ENCODE peak calls at places on chromosomes 3 and 15, in five cellular contexts. I is foreskin keratinocyte, X is HFF-Myc, K is AG04449, S is OCI-LY7. D is an unnamed sample.

GRCh38 chr3:194872669-194872977 is 186.9 kb downstream of the FAM43A start:
- DNase-seq in S (no peak), I (peak), X (no peak), K (peak), D (no peak)

GRCh38 chr3:58350627-58351013 is 17.9 kb downstream of the PXK start:
- DNase-seq in I (no peak), X (no peak), S (no peak), K (no peak), D (no peak)

GRCh38 chr15:95394186-95395067 is 936.1 kb upstream of the NR2F2 start:
- DNase-seq in K (no peak), I (no peak), S (no peak), X (no peak), D (no peak)

GRCh38 chr15:55917881-55918296 is 75.5 kb downstream of the NEDD4 start:
- DNase-seq in S (peak), K (peak), I (peak), X (peak), D (peak)

GRCh38 chr3:14274999-14275961 is 96.7 kb downstream of the LSM3 start:
- DNase-seq in X (no peak), K (no peak), I (no peak), S (peak), D (no peak)

GRCh38 chr3:42702066-42702951 is at the start of gene HHATL:
- DNase-seq in K (no peak), I (no peak), S (no peak), X (no peak), D (no peak)

GRCh38 chr3:188649521-188649920 is 495.6 kb downstream of the LPP start:
- DNase-seq in S (no peak), I (no peak), X (no peak), K (no peak), D (no peak)

GRCh38 chr3:54426431-54426830 is 304.1 kb downstream of the CACNA2D3 start:
- DNase-seq in X (no peak), K (no peak), S (no peak), I (no peak), D (no peak)

GRCh38 chr3:153572654-153573053 is 410.6 kb downstream of the RAP2B start:
- DNase-seq in X (no peak), K (no peak), S (no peak), I (no peak), D (no peak)

GRCh38 chr3:56484525-56485024 is 16.3 kb upstream of the ERC2 start:
- DNase-seq in K (no peak), X (no peak), S (no peak), I (no peak), D (no peak)

GRCh38 chr15:77454265-77454664 is 33.6 kb downstream of the HMG20A start:
- DNase-seq in S (no peak), I (no peak), X (no peak), K (no peak), D (no peak)

GRCh38 chr15:85515212-85515611 is 134.8 kb downstream of the AKAP13 start:
- DNase-seq in X (no peak), S (no peak), I (no peak), K (no peak), D (no peak)

GRCh38 chr3:64743166-64743565 is 55.4 kb upstream of the ADAMTS9 start:
- DNase-seq in I (no peak), K (no peak), X (no peak), S (no peak), D (no peak)

GRCh38 chr3:171781711-171782127 is 28.6 kb downstream of the PLD1 start:
- DNase-seq in K (peak), I (no peak), S (no peak), X (no peak), D (no peak)

GRCh38 chr3:136547293-136547692 is 204.9 kb downstream of the STAG1 start:
- DNase-seq in X (no peak), I (no peak), K (no peak), S (no peak), D (no peak)

DNA sequence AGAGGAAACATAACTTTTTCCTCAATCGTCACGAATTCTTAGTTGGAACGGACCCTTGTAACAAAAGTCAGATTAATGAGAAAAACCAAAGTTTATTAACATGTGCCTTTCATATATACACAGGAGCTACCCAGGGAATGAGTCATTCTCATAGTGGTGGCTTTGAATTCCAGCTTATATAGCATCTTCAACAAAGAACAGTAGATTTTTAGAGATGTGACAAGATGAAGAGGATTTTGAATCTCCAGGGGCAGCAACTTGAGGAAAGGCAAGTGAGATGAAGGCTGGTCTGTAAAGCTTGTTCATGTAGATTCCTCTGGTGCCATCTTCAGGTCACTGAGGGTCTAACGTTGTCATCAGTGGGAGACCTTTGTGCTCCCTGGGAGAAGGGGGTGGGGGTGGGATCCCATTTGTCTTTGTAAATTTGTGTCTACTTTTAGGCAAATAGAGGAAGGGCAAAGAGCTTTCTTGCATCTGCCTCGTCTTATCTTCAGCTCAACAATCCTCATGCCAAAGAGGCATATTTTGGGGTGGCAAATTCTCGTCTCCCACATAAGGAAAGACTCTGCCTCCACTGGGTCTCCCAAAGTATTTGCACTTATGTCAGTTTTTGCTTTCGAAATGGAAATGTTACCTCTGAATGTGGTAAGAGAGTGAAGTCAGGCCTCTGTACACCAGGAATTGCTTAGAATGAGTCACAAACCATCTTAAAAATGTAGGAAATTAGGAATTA is 29.5 kb downstream of the CLEC3B start:
- DNase-seq in K (no peak), I (no peak), S (peak), X (peak), D (no peak)
- TF ChIP-seq CTCF in K (peak), I (peak), S (peak), X (peak), D (peak)

GRCh38 chr3:123295171-123295900 is 93.6 kb downstream of the SEC22A start:
- DNase-seq in X (no peak), S (no peak), K (no peak), I (no peak), D (no peak)
- TF ChIP-seq CTCF in X (no peak), S (no peak), K (no peak), I (no peak), D (no peak)

DNA sequence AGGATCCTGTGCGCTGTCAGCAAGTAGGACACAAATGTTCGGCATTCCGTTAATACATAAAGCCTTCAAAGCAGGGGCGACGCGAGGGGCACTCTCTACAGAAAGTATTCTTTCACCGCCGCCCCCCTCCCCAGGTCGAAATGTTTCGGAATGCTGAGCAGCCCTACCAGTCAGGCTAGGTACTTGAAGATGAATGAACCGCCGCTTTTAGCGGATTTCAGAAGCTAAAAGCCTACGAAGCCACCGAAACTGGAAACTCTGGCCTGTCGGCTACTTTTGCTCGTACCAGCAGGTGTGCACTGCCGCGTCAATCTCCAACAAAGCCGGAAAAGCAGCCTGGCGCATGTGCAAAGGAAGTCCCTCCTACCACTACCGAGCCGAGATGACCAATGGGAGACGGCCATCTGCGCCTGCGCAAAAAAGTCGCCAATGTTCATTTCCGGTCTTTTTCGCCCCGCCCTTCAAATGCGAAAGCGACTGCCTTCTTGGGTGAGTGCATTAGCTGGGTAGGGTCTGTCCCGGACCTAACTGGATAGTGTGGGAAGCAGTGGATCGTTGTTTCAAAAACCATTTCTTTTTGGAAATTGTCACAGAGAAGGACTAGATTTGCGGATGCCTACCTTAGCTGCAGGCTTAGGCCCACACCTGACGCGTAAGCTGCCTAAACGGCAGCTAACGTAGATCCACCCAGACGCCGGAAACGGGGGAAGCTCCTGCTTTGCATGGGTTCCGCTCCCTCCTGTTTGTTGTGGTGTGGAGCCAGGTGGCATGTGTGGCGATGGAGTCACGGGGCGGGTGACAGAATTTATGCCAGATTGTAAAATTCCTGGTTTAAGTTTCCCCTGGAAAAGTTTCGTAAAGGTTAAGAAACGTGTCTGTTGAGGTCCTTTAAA is at the start of gene WDR5B:
- DNase-seq in K (peak), X (peak), S (peak), I (peak), D (peak)
- TF ChIP-seq CTCF in K (no peak), X (no peak), S (peak), I (peak), D (peak)

DNA sequence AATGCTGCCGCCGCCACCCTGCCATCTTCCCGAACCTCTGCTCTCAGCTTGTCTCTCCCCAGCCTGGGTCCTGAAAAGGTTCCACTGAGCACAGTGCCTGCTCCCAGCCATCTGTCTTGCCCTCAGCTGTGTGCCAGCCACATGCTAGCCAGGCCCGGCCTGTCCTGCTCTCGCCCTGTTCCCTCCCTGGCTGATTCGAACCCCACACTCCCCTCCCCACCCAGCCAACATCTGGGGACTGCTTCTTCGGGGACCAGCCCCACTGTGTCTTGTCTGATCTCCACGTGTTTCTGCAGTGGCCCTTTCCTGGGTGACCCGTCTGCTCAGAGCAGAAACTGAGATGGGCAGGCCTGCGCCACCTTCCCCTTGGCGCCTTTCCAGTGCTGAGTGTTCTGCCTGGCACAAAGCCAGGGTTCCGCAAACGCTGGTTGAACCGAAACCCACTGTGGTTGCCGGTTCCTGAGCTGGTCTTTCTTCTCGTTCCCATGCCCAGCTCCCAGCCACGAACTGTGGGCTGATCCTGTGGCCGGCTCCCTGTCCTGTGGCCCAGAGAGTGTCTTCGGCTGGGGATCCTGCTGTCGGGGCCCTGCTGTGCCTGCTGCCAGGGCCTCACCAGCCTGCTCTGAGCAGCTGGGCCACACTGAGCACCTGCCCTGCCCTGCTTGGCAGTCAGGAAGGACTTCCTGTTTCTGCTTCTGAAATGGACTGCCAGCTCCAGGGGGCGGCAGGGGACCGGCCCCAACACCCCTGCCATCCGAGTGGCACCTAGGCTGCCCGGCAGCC is 62.7 kb upstream of the KLF13 start:
- DNase-seq in S (peak), K (no peak), X (no peak), I (peak), D (no peak)
- TF ChIP-seq CTCF in S (peak), K (no peak), X (no peak), I (peak), D (no peak)

GRCh38 chr3:11643212-11644087 is at the start of gene VGLL4:
- DNase-seq in S (peak), K (peak), X (peak), I (peak), D (peak)
- TF ChIP-seq CTCF in S (peak), K (peak), X (no peak), I (peak), D (peak)

DNA sequence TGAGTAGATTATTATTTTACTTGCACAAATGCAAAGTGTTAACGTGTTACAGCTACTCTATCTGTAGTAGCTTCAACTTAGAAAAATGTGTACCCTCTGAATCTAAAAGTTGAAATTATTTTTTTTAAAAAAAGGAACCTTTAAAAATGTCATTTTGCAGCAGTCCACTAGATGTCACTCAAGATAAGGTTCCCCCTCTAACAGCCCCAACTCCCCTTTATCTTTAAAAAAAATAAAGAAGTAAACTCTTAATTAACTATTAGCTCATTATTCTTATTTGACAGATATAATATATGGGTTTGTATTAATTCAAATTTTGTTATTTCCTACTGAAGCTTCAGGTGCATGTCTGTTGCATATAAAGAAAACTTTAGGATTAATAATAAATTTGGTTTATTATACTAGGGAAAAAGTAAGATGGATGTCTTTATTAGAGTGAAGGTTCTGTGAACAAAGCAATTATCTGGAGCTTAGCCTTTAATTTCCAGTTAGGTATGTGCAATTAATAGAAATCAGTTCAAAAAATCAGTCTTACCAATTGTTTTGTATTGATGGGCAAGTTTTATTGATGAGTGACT is 288.5 kb downstream of the VGLL3 start:
- DNase-seq in K (no peak), S (peak), I (no peak), X (no peak), D (no peak)
- TF ChIP-seq CTCF in K (peak), S (peak), I (peak), X (peak), D (peak)

DNA sequence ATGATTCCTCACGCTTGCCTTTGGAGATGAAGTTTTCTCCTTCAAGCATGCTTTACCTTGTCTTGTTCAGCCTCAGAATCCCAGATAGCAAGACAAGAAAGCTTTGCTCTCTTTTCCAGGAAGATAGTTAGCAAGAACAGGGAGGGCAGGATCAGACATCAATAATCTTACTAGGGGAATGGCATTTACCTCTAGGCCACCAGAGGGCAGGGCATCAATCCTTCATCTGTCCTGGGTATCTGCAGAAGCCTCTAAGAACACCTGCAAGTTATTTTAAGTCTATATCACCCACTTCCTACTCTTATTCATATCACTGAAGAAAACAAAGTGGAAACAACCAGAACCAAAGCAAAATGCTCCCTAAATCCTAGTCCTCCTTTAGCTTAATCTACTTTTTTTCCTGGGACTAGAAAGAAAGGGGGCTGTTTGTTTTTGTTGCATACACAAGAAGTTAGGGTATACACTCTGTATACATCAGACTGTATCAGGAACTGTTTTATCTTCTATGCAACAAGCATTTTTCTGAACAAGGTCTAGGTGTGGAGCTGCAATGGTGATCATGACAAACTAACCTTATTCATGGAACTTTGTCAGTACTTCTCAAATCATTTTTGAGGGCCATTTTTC is 862.5 kb downstream of the CADM2 start:
- DNase-seq in S (peak), X (no peak), I (no peak), K (no peak), D (no peak)
- TF ChIP-seq CTCF in S (peak), X (peak), I (peak), K (peak), D (no peak)

GRCh38 chr15:91965501-91966180 is 112.1 kb downstream of the SLCO3A1 start:
- DNase-seq in K (no peak), S (no peak), I (peak), X (no peak), D (peak)

GRCh38 chr15:91970142-91970541 is 116.6 kb downstream of the SLCO3A1 start:
- DNase-seq in X (no peak), S (peak), K (no peak), I (no peak), D (peak)

GRCh38 chr15:91967935-91968605 is 114.6 kb downstream of the SLCO3A1 start:
- DNase-seq in S (no peak), K (no peak), X (no peak), I (no peak), D (no peak)

GRCh38 chr15:91966181-91966552 is 112.7 kb downstream of the SLCO3A1 start:
- DNase-seq in S (no peak), X (no peak), K (no peak), I (no peak), D (no peak)

DNA sequence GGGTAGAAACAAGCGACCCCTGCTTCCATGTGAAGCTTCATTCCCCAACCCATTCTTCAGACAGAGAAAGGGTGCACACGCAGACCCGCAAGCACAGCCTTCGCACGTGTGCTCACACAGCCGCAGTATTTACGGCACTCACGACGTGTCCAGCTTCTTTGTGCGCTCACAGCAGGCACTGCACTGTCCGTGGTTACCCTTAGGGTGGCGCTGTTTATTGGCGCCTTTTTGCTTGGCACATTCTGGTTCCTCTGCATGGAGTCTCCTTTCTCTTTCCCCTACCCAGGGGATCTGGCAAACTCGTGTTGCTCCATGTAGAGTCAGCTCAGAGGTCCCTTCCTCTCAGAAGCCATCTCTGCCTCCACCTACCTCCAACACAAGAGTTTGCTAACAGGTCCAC is 115.1 kb downstream of the SLCO3A1 start:
- DNase-seq in I (no peak), K (no peak), X (no peak), S (no peak), D (no peak)
- TF ChIP-seq CTCF in I (peak), K (no peak), X (no peak), S (peak), D (no peak)